ENCODE peak calls at places on chromosomes 12 and 14, in ten cellular contexts. V, J, E, B, Q, A, O, C, I and Z are unnamed samples.

GRCh38 chr12:3084742-3085141 is 7.6 kb downstream of the TSPAN9 start:
- DNase-seq in V (no peak), J (no peak), E (no peak), B (peak), Q (no peak), A (no peak), O (no peak), C (no peak), I (no peak), Z (no peak)

GRCh38 chr12:57164454-57164853 is 17.0 kb upstream of the LRP1-AS start:
- DNase-seq in V (no peak), J (no peak), E (no peak), B (no peak), Q (no peak), A (no peak), O (no peak), C (no peak), I (no peak), Z (no peak)

GRCh38 chr12:78473136-78473535 is 391.4 kb upstream of the SYT1 start:
- DNase-seq in V (no peak), J (peak), E (no peak), B (no peak), Q (peak), A (peak), O (no peak), C (no peak), I (no peak), Z (no peak)

GRCh38 chr12:79522237-79522636 is 168.5 kb downstream of the PAWR start:
- DNase-seq in V (no peak), J (no peak), E (no peak), B (no peak), Q (no peak), A (peak), O (no peak), C (no peak), I (peak), Z (no peak)

GRCh38 chr14:54447231-54447692 is 6.1 kb upstream of the CNIH1 start:
- DNase-seq in V (no peak), J (peak), E (no peak), B (no peak), Q (peak), A (peak), O (no peak), C (no peak), I (no peak), Z (no peak)

GRCh38 chr12:90959538-90960139 is 4.7 kb upstream of the CCER1 start:
- DNase-seq in V (peak), J (peak), E (no peak), B (peak), Q (peak), A (peak), O (no peak), C (peak), I (peak), Z (no peak)

GRCh38 chr12:113359133-113359938 is 949 bp downstream of the PLBD2 start:
- DNase-seq in V (no peak), J (peak), E (no peak), B (no peak), Q (no peak), A (peak), O (no peak), C (no peak), I (no peak), Z (no peak)

GRCh38 chr12:4012977-4013968 is 140.1 kb upstream of the PARP11 start:
- DNase-seq in V (no peak), J (no peak), E (no peak), B (no peak), Q (no peak), A (no peak), O (no peak), C (no peak), I (no peak), Z (no peak)

GRCh38 chr14:54567224-54567633 is 301 bp downstream of the SAMD4A start:
- DNase-seq in V (no peak), J (no peak), E (no peak), B (peak), Q (no peak), A (no peak), O (no peak), C (no peak), I (no peak), Z (peak)

GRCh38 chr12:84507914-84508313 is 404.7 kb downstream of the SLC6A15 start:
- DNase-seq in V (no peak), J (no peak), E (no peak), B (no peak), Q (peak), A (peak), O (no peak), C (peak), I (peak), Z (no peak)

GRCh38 chr14:50061664-50062437 is 54.5 kb downstream of the VCPKMT start:
- DNase-seq in V (peak), J (peak), E (no peak), B (no peak), Q (peak), A (peak), O (peak), C (peak), I (peak), Z (no peak)

GRCh38 chr14:91755560-91755959 is 23.7 kb upstream of the CATSPERB start:
- DNase-seq in V (no peak), J (peak), E (no peak), B (no peak), Q (peak), A (peak), O (no peak), C (no peak), I (no peak), Z (no peak)

GRCh38 chr14:38705220-38705619 is 397.8 kb downstream of the SEC23A start:
- DNase-seq in V (no peak), J (no peak), E (no peak), B (no peak), Q (no peak), A (no peak), O (no peak), C (no peak), I (no peak), Z (no peak)

GRCh38 chr12:51520576-51521325 is 70.3 kb upstream of the SCN8A start:
- DNase-seq in V (no peak), J (no peak), E (no peak), B (peak), Q (no peak), A (no peak), O (no peak), C (no peak), I (no peak), Z (no peak)

GRCh38 chr12:95951515-95951914 is 8.4 kb downstream of the AMDHD1 start:
- DNase-seq in V (no peak), J (no peak), E (no peak), B (no peak), Q (no peak), A (no peak), O (no peak), C (no peak), I (no peak), Z (no peak)

GRCh38 chr14:73494593-73494992 is 3.9 kb downstream of the RIOX1 start:
- DNase-seq in V (no peak), J (no peak), E (no peak), B (no peak), Q (no peak), A (no peak), O (no peak), C (no peak), I (no peak), Z (no peak)

GRCh38 chr12:111304642-111305071 is 64.2 kb downstream of the PHETA1 start:
- DNase-seq in V (peak), J (peak), E (no peak), B (peak), Q (peak), A (peak), O (no peak), C (no peak), I (no peak), Z (no peak)

GRCh38 chr14:101250948-101251811 is 310.1 kb upstream of the DIO3 start:
- DNase-seq in V (no peak), J (no peak), E (no peak), B (no peak), Q (no peak), A (no peak), O (no peak), C (no peak), I (no peak), Z (no peak)